ENCODE peak calls at places on chromosomes 1 and 21, in five cellular contexts. O is transverse colon, Y is fibroblast of pulmonary artery, C is astrocyte, Z is fibroblast of lung. A is an unnamed sample.

GRCh38 chr1:171809834-171810233 is 28.4 kb downstream of the METTL13 start:
- DNase-seq in O (no peak), Y (no peak), C (no peak), Z (no peak), A (no peak)

GRCh38 chr21:28548291-28548690 is 444.4 kb downstream of the LTN1 start:
- DNase-seq in O (no peak), Y (no peak), C (peak; percentile 41), Z (no peak), A (no peak)

GRCh38 chr1:160342520-160342919 is 530 bp downstream of the COPA start:
- DNase-seq in O (no peak), Y (peak; percentile 23), C (no peak), Z (peak; percentile 19), A (peak; percentile 17)

GRCh38 chr1:72013161-72013560 is 269.2 kb downstream of the NEGR1 start:
- DNase-seq in O (no peak), Y (no peak), C (no peak), Z (no peak), A (no peak)

GRCh38 chr1:21042920-21043605 is 133.6 kb downstream of the EIF4G3 start:
- DNase-seq in O (no peak), Y (peak; percentile 68), C (peak; percentile 94), Z (peak; percentile 65), A (no peak)

GRCh38 chr1:185152187-185152767 is 4.5 kb downstream of the TRMT1L start:
- DNase-seq in O (no peak), Y (no peak), C (no peak), Z (peak; percentile 15), A (no peak)

GRCh38 chr1:40796939-40797667 is 13.5 kb downstream of the KCNQ4 start:
- DNase-seq in O (no peak), Y (no peak), C (no peak), Z (no peak), A (no peak)

GRCh38 chr1:180962178-180962577 is 49.5 kb downstream of the KIAA1614 start:
- DNase-seq in O (peak; percentile 35), Y (no peak), C (no peak), Z (no peak), A (no peak)

GRCh38 chr1:236128646-236129178 is 13.6 kb upstream of the GPR137B start:
- DNase-seq in O (no peak), Y (no peak), C (no peak), Z (no peak), A (no peak)

GRCh38 chr1:47023268-47024137 is at the start of gene CYP4X1:
- DNase-seq in O (peak; percentile 14), Y (peak; percentile 47), C (no peak), Z (no peak), A (no peak)

GRCh38 chr1:9821710-9822109 is 2.1 kb downstream of the CLSTN1 start:
- DNase-seq in O (no peak), Y (no peak), C (no peak), Z (no peak), A (no peak)

GRCh38 chr1:213984387-213985180 is 3.2 kb upstream of the PROX1 start:
- DNase-seq in O (no peak), Y (no peak), C (no peak), Z (no peak), A (no peak)

GRCh38 chr1:44038876-44039657 is 7.8 kb upstream of the SLC6A9 start:
- DNase-seq in O (no peak), Y (peak; percentile 55), C (peak; percentile 20), Z (no peak), A (no peak)

GRCh38 chr1:64539808-64540207 is 69.9 kb downstream of the CACHD1 start:
- DNase-seq in O (peak; percentile 52), Y (peak; percentile 87), C (peak; percentile 53), Z (peak; percentile 67), A (no peak)

GRCh38 chr1:26318338-26319064 is 743 bp downstream of the CD52 start:
- DNase-seq in O (peak; percentile 46), Y (no peak), C (no peak), Z (no peak), A (no peak)

GRCh38 chr1:29864431-29865022 is 628.2 kb downstream of the PTPRU start:
- DNase-seq in O (no peak), Y (no peak), C (no peak), Z (no peak), A (no peak)

GRCh38 chr1:228004331-228004871 is 2.4 kb upstream of the WNT3A start:
- DNase-seq in O (no peak), Y (peak; percentile 27), C (no peak), Z (no peak), A (no peak)

GRCh38 chr1:174217787-174218574 is 58.7 kb downstream of the RABGAP1L start:
- DNase-seq in O (no peak), Y (peak; percentile 62), C (peak; percentile 16), Z (peak; percentile 64), A (peak; percentile 46)

GRCh38 chr1:24745711-24746582 is 700 bp downstream of the CLIC4 start:
- DNase-seq in O (peak; percentile 52), Y (peak; percentile 88), C (peak; percentile 62), Z (peak; percentile 85), A (no peak)

GRCh38 chr1:228284148-228284495 is 76.3 kb downstream of the OBSCN start:
- DNase-seq in O (no peak), Y (no peak), C (no peak), Z (no peak), A (no peak)

GRCh38 chr1:181159451-181160151 is 71.1 kb downstream of the IER5 start:
- DNase-seq in O (peak; percentile 69), Y (peak; percentile 83), C (peak; percentile 75), Z (no peak), A (no peak)

GRCh38 chr21:37631319-37632117 is 264.9 kb downstream of the DYRK1A start:
- DNase-seq in O (no peak), Y (peak; percentile 16), C (no peak), Z (no peak), A (no peak)

GRCh38 chr1:62040450-62040849 is 154.2 kb upstream of the L1TD1 start:
- DNase-seq in O (no peak), Y (no peak), C (no peak), Z (no peak), A (no peak)

GRCh38 chr1:62040973-62041372 is 153.7 kb upstream of the L1TD1 start:
- DNase-seq in O (no peak), Y (no peak), C (no peak), Z (no peak), A (no peak)

GRCh38 chr1:62034790-62035189 is 159.9 kb upstream of the L1TD1 start:
- DNase-seq in O (no peak), Y (no peak), C (no peak), Z (no peak), A (no peak)

GRCh38 chr1:62037274-62037673 is 157.4 kb upstream of the L1TD1 start:
- DNase-seq in O (no peak), Y (no peak), C (no peak), Z (no peak), A (no peak)

DNA sequence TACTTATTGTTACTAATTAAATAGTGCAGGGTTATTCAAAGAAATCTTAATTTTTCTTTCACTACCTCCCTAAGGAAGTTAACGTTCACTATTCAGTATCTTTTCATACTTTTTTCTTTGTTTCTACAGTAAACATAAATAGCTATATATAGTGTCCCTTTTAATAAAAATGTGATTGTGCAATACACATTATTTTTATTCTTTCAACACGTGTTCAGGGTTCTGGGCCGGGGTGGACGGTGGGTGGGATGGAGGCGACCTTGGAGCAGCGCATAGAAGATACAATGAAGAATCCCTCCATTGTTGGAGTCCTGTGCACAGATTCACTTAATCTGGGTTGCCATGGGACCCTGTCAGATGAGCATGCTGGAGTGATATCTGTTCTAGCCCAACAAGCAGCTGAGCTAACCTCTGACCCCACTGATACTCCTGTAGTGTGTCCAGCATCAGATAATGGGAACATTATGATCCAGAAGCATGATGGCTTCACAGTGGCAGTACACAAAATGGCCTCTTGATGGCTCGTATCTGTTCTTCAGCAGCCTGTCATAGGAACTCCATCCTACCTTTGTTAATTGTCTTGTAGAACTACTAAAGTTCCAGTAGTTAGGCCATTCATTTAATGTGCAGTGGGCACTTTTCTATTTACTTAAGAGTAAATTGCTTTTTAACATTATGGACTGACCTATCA is 155.9 kb upstream of the L1TD1 start:
- DNase-seq in O (no peak), Y (no peak), C (no peak), Z (no peak), A (no peak)
- TF ChIP-seq CTCF in O (no peak), Y (peak; percentile 8), C (no peak), Z (no peak), A (no peak)

DNA sequence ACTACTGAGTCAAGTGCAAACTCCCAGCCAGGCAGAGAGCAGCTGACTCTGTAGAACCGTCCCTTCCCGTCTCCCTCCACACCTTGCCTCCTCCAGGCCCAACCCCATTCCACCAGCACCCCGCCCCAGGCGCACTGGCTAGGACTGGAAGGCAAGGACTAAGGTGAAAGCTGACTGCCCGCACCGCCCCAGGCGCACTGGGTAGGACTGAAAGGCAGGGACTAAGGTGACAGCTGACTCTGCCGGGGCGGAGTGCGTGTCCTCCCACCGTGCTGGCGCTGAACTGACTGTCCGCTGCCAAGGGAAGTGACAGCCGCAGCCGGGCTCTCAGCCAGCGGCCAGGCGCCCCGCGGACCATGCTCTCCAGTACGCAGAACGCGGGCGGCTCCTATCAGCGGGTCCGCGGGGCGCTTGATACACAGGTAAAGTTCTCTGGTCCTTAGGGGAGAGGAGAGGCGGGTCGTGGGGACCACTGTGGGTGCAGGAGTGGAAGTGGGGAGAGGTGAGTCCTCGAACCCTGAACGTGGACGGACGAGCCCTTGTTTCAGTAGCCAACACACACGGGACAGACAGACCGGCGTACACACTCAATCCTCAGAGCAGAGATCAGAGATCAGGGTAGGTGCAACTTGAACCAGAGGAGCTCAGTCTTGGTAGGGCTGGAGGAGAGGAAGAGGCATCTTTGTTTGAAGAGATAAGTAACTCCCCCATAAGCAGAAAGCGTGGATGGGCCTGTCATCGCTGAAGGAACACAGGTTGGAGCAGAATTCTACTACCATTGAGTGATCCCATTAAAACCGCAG is 58.0 kb downstream of the RBM11 start:
- DNase-seq in O (peak; percentile 94), Y (no peak), C (no peak), Z (no peak), A (peak; percentile 8)
- H3K4me3 ChIP-seq in O (no peak overlapping the region), Y (no peak overlapping the region), C (no peak overlapping the region), Z (no peak overlapping the region), A (no peak overlapping the region)

DNA sequence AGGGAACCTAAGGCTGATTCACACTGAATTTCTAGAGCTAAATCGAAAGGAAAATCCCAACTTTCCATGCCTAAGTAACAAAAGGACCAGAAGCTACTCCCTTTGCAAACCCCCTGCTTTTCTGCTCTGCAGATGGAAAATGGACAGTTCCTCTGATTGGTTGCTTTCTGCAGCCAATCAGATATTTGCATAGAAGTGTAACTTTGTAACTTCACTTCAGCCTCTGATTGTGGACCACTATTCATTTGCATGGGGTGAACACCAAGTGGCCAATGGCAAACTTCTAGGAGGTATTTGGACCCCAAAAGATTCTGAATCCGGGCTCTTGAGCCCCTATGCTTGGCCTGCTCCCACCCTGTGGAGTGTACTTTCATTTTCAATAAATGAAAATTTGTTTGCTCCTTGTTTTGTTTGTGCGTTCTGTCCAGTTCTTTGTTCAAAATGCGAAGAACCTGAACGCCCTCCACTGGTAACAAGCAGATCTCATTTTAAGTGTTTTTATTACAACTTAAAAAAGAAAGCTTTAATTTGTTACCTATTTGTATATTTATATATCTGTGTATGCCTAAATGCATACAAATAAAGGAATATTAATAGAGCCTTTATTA is 6.4 kb upstream of the GSTM4 start:
- DNase-seq in O (no peak), Y (peak; percentile 69), C (peak; percentile 27), Z (peak; percentile 75), A (no peak)
- TF ChIP-seq CTCF in O (no peak), Y (peak; percentile 47), C (peak; percentile 28), Z (peak; percentile 44), A (peak; percentile 54)

DNA sequence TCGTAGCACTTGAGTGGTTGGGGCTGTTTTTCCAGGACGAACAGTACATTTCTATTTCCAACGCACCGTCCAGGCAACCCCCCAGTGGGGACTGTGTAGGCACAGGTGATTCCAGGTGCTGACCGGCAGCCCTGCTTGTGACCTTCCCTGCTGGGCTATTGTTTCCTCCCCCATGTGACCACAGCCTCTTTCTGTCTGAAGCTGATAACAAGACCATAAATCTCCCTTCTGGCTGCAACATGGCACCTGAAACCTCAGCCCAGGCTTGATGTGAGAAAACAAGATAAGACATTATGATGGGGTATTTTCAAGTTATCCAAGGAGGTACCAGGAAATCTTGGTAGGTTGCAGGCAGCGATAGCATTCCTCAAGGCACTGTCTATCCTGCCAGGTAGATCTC is 48.2 kb downstream of the HLX start:
- DNase-seq in O (no peak), Y (no peak), C (no peak), Z (no peak), A (no peak)
- H3K4me3 ChIP-seq in O (no peak overlapping the region), Y (no peak overlapping the region), C (no peak overlapping the region), Z (no peak overlapping the region), A (no peak overlapping the region)